ENCODE peak calls at places on chromosome 6, in seven cellular contexts. Y, U, J, S, A, L and K are unnamed samples.

GRCh38 chr6:150380256-150380655 is 11.4 kb downstream of the IYD start:
- DNase-seq in Y (no peak), U (peak), J (no peak), S (no peak), A (no peak), L (no peak), K (no peak)

GRCh38 chr6:138293428-138293827 is 75.1 kb upstream of the PBOV1 start:
- DNase-seq in Y (no peak), U (peak), J (no peak), S (no peak), A (no peak), L (no peak), K (no peak)

GRCh38 chr6:53033764-53034163 is 31.4 kb upstream of the FBXO9 start:
- DNase-seq in Y (no peak), U (peak), J (no peak), S (no peak), A (no peak), L (no peak), K (no peak)

GRCh38 chr6:36546664-36546957 is 668 bp downstream of the STK38 start:
- DNase-seq in Y (no peak), U (no peak), J (no peak), S (no peak), A (peak), L (peak), K (no peak)

GRCh38 chr6:32622545-32623401 is 14.4 kb upstream of the HLA-DQA1 start:
- DNase-seq in Y (peak), U (no peak), J (no peak), S (peak), A (peak), L (peak), K (peak)

GRCh38 chr6:33732819-33733218 is 13.9 kb downstream of the IP6K3 start:
- DNase-seq in Y (no peak), U (peak), J (no peak), S (no peak), A (no peak), L (no peak), K (no peak)

GRCh38 chr6:111736005-111736607 is 130.4 kb upstream of the TRAF3IP2 start:
- DNase-seq in Y (no peak), U (no peak), J (no peak), S (no peak), A (no peak), L (no peak), K (no peak)

GRCh38 chr6:143368426-143368825 is 82.1 kb downstream of the ADAT2 start:
- DNase-seq in Y (peak), U (peak), J (no peak), S (no peak), A (peak), L (no peak), K (no peak)

GRCh38 chr6:11810039-11810541 is 31.5 kb upstream of the ADTRP start:
- DNase-seq in Y (no peak), U (peak), J (peak), S (no peak), A (no peak), L (no peak), K (peak)